ENCODE peak calls at places on chromosomes 5 and 9, in seven cellular contexts. I is Caco-2; M is Right ventricle myocardium superior; W is activated CD8-positive, alpha-beta memory T cell treated with anti-CD3 and anti-CD28 coated beads for 4 hours; Z is HTR-8/SVneo; U is Peyer's patch; P is NCI-H510A. Q is an unnamed sample.

GRCh38 chr5:132385321-132386105 is 16.0 kb downstream of the SLC22A5 start:
- DNase-seq in I (peak; percentile 55), M (no peak), W (peak; percentile 23), Z (peak; percentile 73), U (no peak), P (no peak), Q (peak; percentile 63)

GRCh38 chr9:109115931-109116541 is 3.7 kb downstream of the TMEM245 start:
- DNase-seq in I (no peak), M (peak; percentile 64), W (no peak), Z (no peak), U (no peak), P (no peak), Q (peak; percentile 43)

GRCh38 chr5:11230890-11231289 is 469.9 kb upstream of the DAP start:
- DNase-seq in I (no peak), M (no peak), W (no peak), Z (no peak), U (no peak), P (no peak), Q (no peak)

GRCh38 chr9:20441704-20442423 is 180.4 kb downstream of the MLLT3 start:
- DNase-seq in I (no peak), M (no peak), W (no peak), Z (no peak), U (no peak), P (no peak), Q (no peak)

GRCh38 chr5:75049581-75050274 is 2.6 kb downstream of the GCNT4 start:
- DNase-seq in I (peak; percentile 63), M (peak; percentile 42), W (no peak), Z (peak; percentile 45), U (peak; percentile 61), P (no peak), Q (peak; percentile 74)

GRCh38 chr5:139961435-139962157 is 81.5 kb downstream of the NRG2 start:
- DNase-seq in I (no peak), M (no peak), W (no peak), Z (no peak), U (no peak), P (no peak), Q (no peak)

GRCh38 chr9:134701581-134702259 is 60.1 kb downstream of the COL5A1 start:
- DNase-seq in I (no peak), M (no peak), W (no peak), Z (no peak), U (no peak), P (no peak), Q (no peak)

GRCh38 chr9:110109331-110110110 is 98.4 kb downstream of the C9orf152 start:
- DNase-seq in I (peak; percentile 47), M (no peak), W (no peak), Z (no peak), U (no peak), P (no peak), Q (no peak)

GRCh38 chr5:411728-412127 is 31.2 kb upstream of the EXOC3 start:
- DNase-seq in I (no peak), M (no peak), W (no peak), Z (no peak), U (no peak), P (no peak), Q (no peak)

GRCh38 chr5:131589510-131590348 is 45.3 kb downstream of the RAPGEF6 start:
- DNase-seq in I (peak; percentile 66), M (no peak), W (no peak), Z (peak; percentile 57), U (no peak), P (no peak), Q (no peak)

GRCh38 chr5:133934822-133935793 is 33.3 kb downstream of the C5orf15 start:
- DNase-seq in I (no peak), M (no peak), W (no peak), Z (no peak), U (no peak), P (no peak), Q (no peak)

GRCh38 chr5:114419941-114420340 is 58.1 kb downstream of the KCNN2 start:
- DNase-seq in I (no peak), M (no peak), W (no peak), Z (no peak), U (no peak), P (no peak), Q (no peak)

GRCh38 chr9:88820055-88820454 is 171.2 kb upstream of the S1PR3 start:
- DNase-seq in I (no peak), M (no peak), W (no peak), Z (no peak), U (no peak), P (no peak), Q (no peak)

GRCh38 chr5:177154003-177154643 is 20.6 kb downstream of the NSD1 start:
- DNase-seq in I (peak; percentile 43), M (no peak), W (no peak), Z (no peak), U (no peak), P (no peak), Q (no peak)

GRCh38 chr5:167814828-167815227 is 476.6 kb upstream of the WWC1 start:
- DNase-seq in I (no peak), M (no peak), W (no peak), Z (peak; percentile 62), U (no peak), P (no peak), Q (no peak)

GRCh38 chr5:32909207-32909606 is 198.1 kb downstream of the NPR3 start:
- DNase-seq in I (no peak), M (no peak), W (no peak), Z (peak; percentile 53), U (no peak), P (no peak), Q (no peak)

GRCh38 chr5:57434227-57434640 is 48.4 kb downstream of the ACTBL2 start:
- DNase-seq in I (no peak), M (peak; percentile 47), W (no peak), Z (no peak), U (no peak), P (no peak), Q (no peak)

GRCh38 chr5:179154346-179154990 is 94.3 kb downstream of the ZNF354C start:
- DNase-seq in I (no peak), M (peak; percentile 42), W (no peak), Z (no peak), U (no peak), P (no peak), Q (peak; percentile 5)

GRCh38 chr5:57592236-57592635 is 109.6 kb upstream of the ACTBL2 start:
- DNase-seq in I (no peak), M (no peak), W (no peak), Z (no peak), U (no peak), P (no peak), Q (no peak)

GRCh38 chr9:21450733-21451394 is 10.6 kb downstream of the IFNA1 start:
- DNase-seq in I (peak; percentile 6), M (no peak), W (no peak), Z (no peak), U (no peak), P (no peak), Q (no peak)

GRCh38 chr5:32612134-32612888 is 27.0 kb downstream of the SUB1 start:
- DNase-seq in I (no peak), M (no peak), W (no peak), Z (no peak), U (no peak), P (peak; percentile 3), Q (no peak)

GRCh38 chr5:96699186-96699820 is 37.1 kb downstream of the CAST start:
- DNase-seq in I (no peak), M (no peak), W (no peak), Z (no peak), U (no peak), P (no peak), Q (no peak)

GRCh38 chr5:131305906-131306305 is 42.1 kb downstream of the CDC42SE2 start:
- DNase-seq in I (no peak), M (no peak), W (no peak), Z (no peak), U (no peak), P (no peak), Q (no peak)

GRCh38 chr5:148645527-148645926 is 8.8 kb downstream of the HTR4 start:
- DNase-seq in I (no peak), M (no peak), W (no peak), Z (no peak), U (no peak), P (no peak), Q (no peak)

GRCh38 chr5:107505763-107506534 is 164.8 kb downstream of the EFNA5 start:
- DNase-seq in I (peak; percentile 1), M (no peak), W (no peak), Z (no peak), U (no peak), P (peak; percentile 20), Q (no peak)

GRCh38 chr5:129244478-129244877 is 149.9 kb downstream of the ISOC1 start:
- DNase-seq in I (no peak), M (no peak), W (no peak), Z (no peak), U (no peak), P (no peak), Q (no peak)

GRCh38 chr9:71223953-71224538 is 102.6 kb upstream of the TRPM3 start:
- DNase-seq in I (peak; percentile 0), M (no peak), W (no peak), Z (no peak), U (no peak), P (no peak), Q (no peak)

GRCh38 chr9:98501776-98502175 is 207.0 kb downstream of the GABBR2 start:
- DNase-seq in I (no peak), M (no peak), W (no peak), Z (no peak), U (no peak), P (no peak), Q (no peak)

GRCh38 chr9:14097666-14098065 is 216.3 kb downstream of the NFIB start:
- DNase-seq in I (no peak), M (no peak), W (no peak), Z (no peak), U (no peak), P (no peak), Q (no peak)

GRCh38 chr5:17180957-17181723 is 36.3 kb upstream of the BASP1 start:
- DNase-seq in I (peak; percentile 75), M (no peak), W (no peak), Z (peak; percentile 78), U (no peak), P (no peak), Q (no peak)

Q was measured in body of pancreas.